ENCODE peak calls at places on chromosomes 16 and 17, in seven cellular contexts. Z is activated T-helper 9 cell treated with anti-CD3 and anti-CD28 coated beads, Interleukin-2, amount 50 U/mL, for 16 hours; B is NCI-H82; P is breast epithelium; E is smooth muscle cell of the brain vasculature; J is GM04503; A is HEK293T. U is an unnamed sample.

GRCh38 chr17:41957058-41957868 is 9.3 kb upstream of the CNP start:
- DNase-seq in Z (no peak), J (no peak), A (no peak), B (no peak), P (no peak), E (no peak), U (no peak)

GRCh38 chr17:77363821-77364361 is 223.1 kb downstream of the SEC14L1 start:
- DNase-seq in B (no peak), J (no peak), E (no peak), P (no peak), A (no peak), Z (no peak), U (no peak)

GRCh38 chr16:1158456-1159324 is 5.8 kb downstream of the CACNA1H start:
- DNase-seq in Z (no peak), J (no peak), A (no peak), P (no peak), B (no peak), E (no peak), U (no peak)

GRCh38 chr17:55254375-55254774 is 10.4 kb upstream of the HLF start:
- DNase-seq in P (no peak), E (no peak), J (no peak), A (no peak), Z (no peak), B (no peak), U (no peak)

GRCh38 chr17:78873519-78874340 is 29.3 kb downstream of the CEP295NL start:
- DNase-seq in A (no peak), B (no peak), P (no peak), J (no peak), Z (no peak), E (peak), U (no peak)

GRCh38 chr16:52487849-52488457 is 59.0 kb downstream of the TOX3 start:
- DNase-seq in B (no peak), Z (no peak), E (no peak), J (no peak), P (no peak), A (no peak), U (no peak)

GRCh38 chr17:71975331-71975801 is 145.5 kb upstream of the SOX9 start:
- DNase-seq in A (no peak), P (no peak), J (peak), B (no peak), Z (no peak), E (peak), U (no peak)

GRCh38 chr17:73203135-73203787 is 10.4 kb downstream of the COG1 start:
- DNase-seq in A (no peak), Z (no peak), B (no peak), J (no peak), E (no peak), P (no peak), U (no peak)

GRCh38 chr17:17108681-17109049 is 66.4 kb downstream of the MPRIP start:
- DNase-seq in P (peak), B (no peak), J (no peak), A (no peak), E (no peak), Z (no peak), U (no peak)

GRCh38 chr16:13863075-13863765 is 56.7 kb upstream of the ERCC4 start:
- DNase-seq in J (no peak), A (no peak), B (peak), Z (no peak), E (no peak), P (no peak), U (no peak)

GRCh38 chr17:2435181-2435741 is 34.4 kb upstream of the MNT start:
- DNase-seq in P (no peak), Z (no peak), E (no peak), J (no peak), B (no peak), A (no peak), U (no peak)

GRCh38 chr17:5234645-5235576 is at the start of gene SCIMP:
- DNase-seq in J (no peak), Z (no peak), P (no peak), A (no peak), B (no peak), E (no peak), U (no peak)

GRCh38 chr17:80245566-80246265 is 14.9 kb upstream of the RNF213 start:
- DNase-seq in B (no peak), E (no peak), J (no peak), Z (no peak), A (no peak), P (no peak), U (no peak)

GRCh38 chr17:17125136-17126084 is 80.7 kb downstream of the PLD6 start:
- DNase-seq in P (no peak), A (no peak), B (peak), E (no peak), Z (no peak), J (no peak), U (no peak)

GRCh38 chr17:65564793-65565192 is 3.3 kb upstream of the AXIN2 start:
- DNase-seq in P (no peak), Z (no peak), J (no peak), E (no peak), A (no peak), B (peak), U (no peak)

GRCh38 chr17:31724026-31724425 is 135.0 kb downstream of the COPRS start:
- DNase-seq in A (no peak), Z (no peak), B (no peak), J (no peak), P (no peak), E (no peak), U (no peak)

GRCh38 chr16:81313731-81314602 is 795 bp upstream of the GAN start:
- DNase-seq in A (no peak), B (peak), P (no peak), E (no peak), J (no peak), Z (no peak), U (no peak)

GRCh38 chr16:69762843-69763556 is 868 bp downstream of the WWP2 start:
- DNase-seq in E (no peak), B (no peak), J (no peak), A (no peak), P (no peak), Z (no peak), U (peak)

GRCh38 chr16:89922477-89922883 is 662 bp upstream of the TUBB3 start:
- DNase-seq in J (peak), A (no peak), Z (no peak), E (peak), P (peak), B (peak), U (no peak)

GRCh38 chr16:84477661-84478060 is 26.8 kb downstream of the MEAK7 start:
- DNase-seq in J (no peak), E (no peak), P (no peak), A (no peak), Z (no peak), B (no peak), U (no peak)

GRCh38 chr16:57675752-57676623 is 7.9 kb downstream of the ADGRG3 start:
- DNase-seq in J (no peak), Z (no peak), A (no peak), E (no peak), P (no peak), B (peak), U (peak)

GRCh38 chr17:6930754-6931153 is 65.1 kb upstream of the ALOX12 start:
- DNase-seq in J (no peak), Z (no peak), P (no peak), E (no peak), B (no peak), A (no peak), U (no peak)

GRCh38 chr17:45848405-45848804 is 3.7 kb downstream of the SPPL2C start:
- DNase-seq in B (no peak), J (no peak), A (no peak), E (no peak), P (no peak), Z (no peak), U (no peak)

GRCh38 chr16:24309222-24309905 is 53.2 kb downstream of the CACNG3 start:
- DNase-seq in J (no peak), A (no peak), B (no peak), P (no peak), Z (no peak), E (no peak), U (no peak)

GRCh38 chr17:79619196-79619595 is 8.3 kb upstream of the RBFOX3 start:
- DNase-seq in P (peak), J (no peak), A (no peak), B (no peak), E (no peak), Z (no peak), U (no peak)

GRCh38 chr17:82407255-82407654 is 10.9 kb upstream of the HEXD start:
- DNase-seq in Z (no peak), P (no peak), B (no peak), A (no peak), E (no peak), J (no peak), U (no peak)

GRCh38 chr17:61770043-61770442 is 93.3 kb downstream of the BRIP1 start:
- DNase-seq in B (peak), P (no peak), A (no peak), J (no peak), Z (no peak), E (no peak), U (no peak)

GRCh38 chr16:63442246-63442645 is 1406.0 kb upstream of the CDH8 start:
- DNase-seq in A (no peak), B (no peak), P (no peak), J (no peak), Z (no peak), E (no peak), U (no peak)

GRCh38 chr17:35089846-35090193 is 26.3 kb upstream of the RFFL start:
- DNase-seq in J (no peak), Z (peak), A (no peak), E (no peak), P (no peak), B (no peak), U (peak)

GRCh38 chr17:17084317-17084835 is 42.1 kb downstream of the MPRIP start:
- DNase-seq in P (peak), A (no peak), B (no peak), J (no peak), Z (no peak), E (no peak), U (no peak)

GRCh38 chr17:65656390-65657250 is 95.2 kb upstream of the AXIN2 start:
- DNase-seq in A (no peak), B (no peak), J (no peak), E (no peak), P (no peak), Z (no peak), U (no peak)

GRCh38 chr17:41301204-41301790 is 1.4 kb downstream of the KRTAP29-1 start:
- DNase-seq in J (no peak), E (no peak), Z (no peak), A (no peak), B (no peak), P (no peak), U (no peak)

GRCh38 chr16:62249069-62249468 is 212.8 kb upstream of the CDH8 start:
- DNase-seq in E (no peak), Z (no peak), J (no peak), A (no peak), P (no peak), B (peak), U (no peak)

GRCh38 chr16:2121853-2122252 is 13.8 kb downstream of the PKD1 start:
- DNase-seq in E (no peak), J (no peak), P (no peak), Z (no peak), A (no peak), B (no peak), U (no peak)

GRCh38 chr16:69590590-69590989 is 24.8 kb downstream of the NFAT5 start:
- DNase-seq in B (no peak), P (no peak), J (no peak), E (no peak), Z (no peak), A (no peak), U (no peak)

GRCh38 chr17:57545836-57546305 is 199.2 kb downstream of the CCDC182 start:
- DNase-seq in J (no peak), E (no peak), B (peak), P (no peak), A (no peak), Z (no peak), U (no peak)

GRCh38 chr17:14541714-14542113 is 240.8 kb downstream of the HS3ST3B1 start:
- DNase-seq in J (no peak), E (no peak), B (no peak), P (no peak), Z (no peak), A (no peak), U (no peak)

GRCh38 chr16:80285089-80285488 is 255.7 kb upstream of the DYNLRB2 start:
- DNase-seq in Z (no peak), B (no peak), A (no peak), P (no peak), J (peak), E (no peak), U (no peak)

GRCh38 chr16:76237471-76237870 is 39.7 kb upstream of the CNTNAP4 start:
- DNase-seq in Z (no peak), B (no peak), A (no peak), J (no peak), P (no peak), E (no peak), U (no peak)